ENCODE peak calls at places on chromosomes 6 and 20, in seven cellular contexts. One of them, this sample, is unnamed.

GRCh38 chr6:138011413-138011812 is 95.8 kb downstream of the PERP start:
- DNase-seq in anterior cingulate cortex: no peak
- DNase-seq in omental fat pad: no peak
- DNase-seq in SW480: no peak
- DNase-seq in activated naive CD4-positive, alpha-beta T cell: no peak
- DNase-seq in NCI-H345: no peak
- DNase-seq in HTR-8/SVneo: no peak
- DNase-seq in this sample: no peak

GRCh38 chr6:46927066-46927465 is 5.3 kb upstream of the ADGRF5 start:
- DNase-seq in SW480: no peak
- DNase-seq in anterior cingulate cortex: no peak
- DNase-seq in NCI-H345: no peak
- DNase-seq in activated naive CD4-positive, alpha-beta T cell: no peak
- DNase-seq in HTR-8/SVneo: no peak
- DNase-seq in omental fat pad: no peak
- DNase-seq in this sample: no peak

GRCh38 chr20:10954137-10954840 is 280.5 kb upstream of the JAG1 start:
- DNase-seq in anterior cingulate cortex: no peak
- DNase-seq in activated naive CD4-positive, alpha-beta T cell: no peak
- DNase-seq in HTR-8/SVneo: no peak
- DNase-seq in NCI-H345: no peak
- DNase-seq in SW480: peak
- DNase-seq in omental fat pad: no peak
- DNase-seq in this sample: no peak

GRCh38 chr6:43712590-43712989 is 25.0 kb upstream of the MRPS18A start:
- DNase-seq in NCI-H345: no peak
- DNase-seq in omental fat pad: no peak
- DNase-seq in HTR-8/SVneo: no peak
- DNase-seq in anterior cingulate cortex: no peak
- DNase-seq in activated naive CD4-positive, alpha-beta T cell: no peak
- DNase-seq in SW480: no peak
- DNase-seq in this sample: no peak

GRCh38 chr6:167314180-167314821 is 10.6 kb upstream of the TTLL2 start:
- DNase-seq in omental fat pad: no peak
- DNase-seq in NCI-H345: no peak
- DNase-seq in SW480: no peak
- DNase-seq in HTR-8/SVneo: no peak
- DNase-seq in anterior cingulate cortex: no peak
- DNase-seq in activated naive CD4-positive, alpha-beta T cell: no peak
- DNase-seq in this sample: no peak

GRCh38 chr20:50416930-50417329 is 93.3 kb upstream of the PTPN1 start:
- DNase-seq in NCI-H345: no peak
- DNase-seq in omental fat pad: no peak
- DNase-seq in HTR-8/SVneo: no peak
- DNase-seq in SW480: no peak
- DNase-seq in anterior cingulate cortex: no peak
- DNase-seq in activated naive CD4-positive, alpha-beta T cell: no peak
- DNase-seq in this sample: no peak

GRCh38 chr6:140174509-140174908 is 800.1 kb upstream of the CITED2 start:
- DNase-seq in SW480: peak
- DNase-seq in NCI-H345: no peak
- DNase-seq in HTR-8/SVneo: peak
- DNase-seq in omental fat pad: no peak
- DNase-seq in activated naive CD4-positive, alpha-beta T cell: no peak
- DNase-seq in anterior cingulate cortex: no peak
- DNase-seq in this sample: no peak

GRCh38 chr6:56091159-56091869 is 156.1 kb downstream of the COL21A1 start:
- DNase-seq in SW480: peak
- DNase-seq in omental fat pad: no peak
- DNase-seq in anterior cingulate cortex: no peak
- DNase-seq in NCI-H345: peak
- DNase-seq in HTR-8/SVneo: peak
- DNase-seq in activated naive CD4-positive, alpha-beta T cell: no peak
- DNase-seq in this sample: no peak

GRCh38 chr20:57996465-57996864 is 232.0 kb downstream of the ANKRD60 start:
- DNase-seq in HTR-8/SVneo: no peak
- DNase-seq in anterior cingulate cortex: no peak
- DNase-seq in NCI-H345: no peak
- DNase-seq in omental fat pad: no peak
- DNase-seq in activated naive CD4-positive, alpha-beta T cell: no peak
- DNase-seq in SW480: no peak
- DNase-seq in this sample: no peak

GRCh38 chr20:37518606-37519507 is 2.2 kb upstream of the NNAT start:
- DNase-seq in anterior cingulate cortex: no peak
- DNase-seq in omental fat pad: no peak
- DNase-seq in NCI-H345: peak
- DNase-seq in activated naive CD4-positive, alpha-beta T cell: no peak
- DNase-seq in HTR-8/SVneo: no peak
- DNase-seq in SW480: no peak
- DNase-seq in this sample: no peak

GRCh38 chr20:17666491-17666890 is 15.6 kb downstream of the RRBP1 start:
- DNase-seq in anterior cingulate cortex: no peak
- DNase-seq in omental fat pad: no peak
- DNase-seq in SW480: no peak
- DNase-seq in activated naive CD4-positive, alpha-beta T cell: no peak
- DNase-seq in NCI-H345: no peak
- DNase-seq in HTR-8/SVneo: no peak
- DNase-seq in this sample: no peak

GRCh38 chr6:53770690-53771320 is 24.0 kb upstream of the LRRC1 start:
- DNase-seq in HTR-8/SVneo: no peak
- DNase-seq in anterior cingulate cortex: no peak
- DNase-seq in omental fat pad: no peak
- DNase-seq in SW480: no peak
- DNase-seq in activated naive CD4-positive, alpha-beta T cell: no peak
- DNase-seq in NCI-H345: no peak
- DNase-seq in this sample: peak

GRCh38 chr6:52362443-52363221 is 681 bp downstream of the PAQR8 start:
- DNase-seq in HTR-8/SVneo: peak
- DNase-seq in NCI-H345: peak
- DNase-seq in omental fat pad: peak
- DNase-seq in anterior cingulate cortex: no peak
- DNase-seq in SW480: peak
- DNase-seq in activated naive CD4-positive, alpha-beta T cell: peak
- DNase-seq in this sample: peak

GRCh38 chr20:62892348-62893304 is 31.0 kb upstream of the TCFL5 start:
- DNase-seq in anterior cingulate cortex: no peak
- DNase-seq in activated naive CD4-positive, alpha-beta T cell: peak
- DNase-seq in omental fat pad: no peak
- DNase-seq in NCI-H345: no peak
- DNase-seq in HTR-8/SVneo: no peak
- DNase-seq in SW480: no peak
- DNase-seq in this sample: no peak

GRCh38 chr20:16984481-16984880 is 236.3 kb downstream of the OTOR start:
- DNase-seq in NCI-H345: no peak
- DNase-seq in omental fat pad: no peak
- DNase-seq in anterior cingulate cortex: no peak
- DNase-seq in activated naive CD4-positive, alpha-beta T cell: no peak
- DNase-seq in SW480: no peak
- DNase-seq in HTR-8/SVneo: no peak
- DNase-seq in this sample: no peak

GRCh38 chr20:4681971-4682370 is 39.7 kb upstream of the PRND start:
- DNase-seq in HTR-8/SVneo: no peak
- DNase-seq in NCI-H345: no peak
- DNase-seq in SW480: no peak
- DNase-seq in omental fat pad: no peak
- DNase-seq in activated naive CD4-positive, alpha-beta T cell: no peak
- DNase-seq in anterior cingulate cortex: no peak
- DNase-seq in this sample: no peak

GRCh38 chr6:100260584-100260983 is 204.1 kb downstream of the SIM1 start:
- DNase-seq in SW480: no peak
- DNase-seq in anterior cingulate cortex: no peak
- DNase-seq in omental fat pad: no peak
- DNase-seq in activated naive CD4-positive, alpha-beta T cell: no peak
- DNase-seq in NCI-H345: no peak
- DNase-seq in HTR-8/SVneo: no peak
- DNase-seq in this sample: no peak

GRCh38 chr20:17825949-17826843 is 126.4 kb downstream of the BANF2 start:
- DNase-seq in NCI-H345: no peak
- DNase-seq in omental fat pad: no peak
- DNase-seq in HTR-8/SVneo: no peak
- DNase-seq in anterior cingulate cortex: no peak
- DNase-seq in activated naive CD4-positive, alpha-beta T cell: no peak
- DNase-seq in SW480: no peak
- DNase-seq in this sample: peak

GRCh38 chr6:144294016-144294415 is 8.9 kb downstream of the UTRN start:
- DNase-seq in omental fat pad: no peak
- DNase-seq in SW480: no peak
- DNase-seq in NCI-H345: no peak
- DNase-seq in HTR-8/SVneo: peak
- DNase-seq in activated naive CD4-positive, alpha-beta T cell: no peak
- DNase-seq in anterior cingulate cortex: no peak
- DNase-seq in this sample: no peak

GRCh38 chr6:56637640-56638039 is 5.0 kb downstream of the DST start:
- DNase-seq in SW480: peak
- DNase-seq in NCI-H345: peak
- DNase-seq in anterior cingulate cortex: no peak
- DNase-seq in omental fat pad: no peak
- DNase-seq in HTR-8/SVneo: peak
- DNase-seq in activated naive CD4-positive, alpha-beta T cell: no peak
- DNase-seq in this sample: peak